ENCODE peak calls at places on chromosomes 13 and 19, in six cellular contexts. L, Q, H, T, V and X are unnamed samples.

GRCh38 chr13:100269837-100270236 is 180.9 kb downstream of the PCCA start:
- DNase-seq in H (no peak), L (peak; percentile 49), T (no peak), Q (no peak), V (no peak), X (no peak)

GRCh38 chr19:1901940-1902404 is 3.2 kb upstream of the ADAT3 start:
- DNase-seq in Q (no peak), V (no peak), L (peak; percentile 38), H (no peak), T (no peak), X (no peak)

GRCh38 chr19:3766520-3766919 is 4.0 kb downstream of the MRPL54 start:
- DNase-seq in Q (no peak), V (no peak), H (no peak), L (no peak), T (no peak), X (no peak)

GRCh38 chr19:20244356-20244755 is 77.3 kb downstream of the ZNF486 start:
- DNase-seq in V (no peak), Q (no peak), L (no peak), T (no peak), H (no peak), X (no peak)

GRCh38 chr13:42574011-42574410 is at the start of gene TNFSF11:
- DNase-seq in Q (no peak), V (no peak), L (no peak), H (no peak), T (peak; percentile 33), X (peak; percentile 17)

GRCh38 chr19:6739884-6740588 is 556 bp downstream of the TRIP10 start:
- DNase-seq in Q (no peak), L (no peak), H (no peak), T (peak; percentile 52), V (no peak), X (peak; percentile 45)

GRCh38 chr13:112812306-112813034 is 122.6 kb downstream of the ATP11A start:
- DNase-seq in H (no peak), Q (no peak), L (no peak), V (no peak), T (no peak), X (no peak)

GRCh38 chr13:49635599-49636433 is 7.5 kb downstream of the ARL11 start:
- DNase-seq in L (no peak), H (no peak), T (no peak), Q (peak; percentile 9), V (peak; percentile 77), X (no peak)

GRCh38 chr13:113357529-113357928 is 6.4 kb downstream of the GRTP1 start:
- DNase-seq in T (no peak), L (no peak), V (no peak), Q (no peak), H (no peak), X (no peak)

GRCh38 chr19:44345969-44346368 is 10.5 kb downstream of the ZNF112 start:
- DNase-seq in H (no peak), V (no peak), T (no peak), Q (no peak), L (no peak), X (no peak)

GRCh38 chr19:48111280-48111679 is 663 bp upstream of the PLA2G4C start:
- DNase-seq in H (no peak), L (no peak), T (no peak), V (no peak), Q (no peak), X (no peak)

GRCh38 chr13:43546260-43546659 is 240.5 kb downstream of the ENOX1 start:
- DNase-seq in Q (no peak), L (no peak), V (no peak), T (no peak), H (no peak), X (no peak)

GRCh38 chr19:13825489-13826475 is 30.5 kb downstream of the ZSWIM4 start:
- DNase-seq in Q (no peak), L (no peak), V (no peak), T (no peak), H (no peak), X (no peak)

GRCh38 chr19:28727133-28727834 is 485.7 kb downstream of the UQCRFS1 start:
- DNase-seq in V (no peak), Q (no peak), T (peak; percentile 38), L (no peak), H (no peak), X (no peak)

GRCh38 chr19:46497773-46498172 is 2.1 kb upstream of the PNMA8B start:
- DNase-seq in T (no peak), V (no peak), L (no peak), H (no peak), Q (no peak), X (no peak)

GRCh38 chr19:54030895-54031586 is 32.7 kb downstream of the VSTM1 start:
- DNase-seq in L (no peak), Q (no peak), H (no peak), V (no peak), T (no peak), X (no peak)